ENCODE peak calls at places on chromosome 22, in five cellular contexts. One of them, this sample, is unnamed.

GRCh38 chr22:41603873-41604332 is 14.3 kb upstream of the PMM1 start:
- DNase-seq in neural progenitor cell: no peak
- DNase-seq in GM23248: no peak
- DNase-seq in fibroblast of lung: no peak
- DNase-seq in H1: no peak
- DNase-seq in this sample: no peak

GRCh38 chr22:24310969-24311368 is 40.3 kb downstream of the SPECC1L start:
- DNase-seq in neural progenitor cell: no peak
- DNase-seq in GM23248: no peak
- DNase-seq in fibroblast of lung: no peak
- DNase-seq in H1: no peak
- DNase-seq in this sample: no peak

GRCh38 chr22:48477031-48477721 is 1350.5 kb downstream of the BRD1 start:
- DNase-seq in neural progenitor cell: no peak
- DNase-seq in GM23248: no peak
- DNase-seq in fibroblast of lung: no peak
- DNase-seq in H1: no peak
- DNase-seq in this sample: no peak

GRCh38 chr22:32951807-32952153 is 106.4 kb downstream of the SYN3 start:
- DNase-seq in neural progenitor cell: no peak
- DNase-seq in GM23248: no peak
- DNase-seq in fibroblast of lung: no peak
- DNase-seq in H1: no peak
- DNase-seq in this sample: no peak

GRCh38 chr22:48254311-48254873 is 1491.9 kb downstream of the TBC1D22A start:
- DNase-seq in neural progenitor cell: no peak
- DNase-seq in GM23248: no peak
- DNase-seq in fibroblast of lung: no peak
- DNase-seq in H1: no peak
- DNase-seq in this sample: no peak

GRCh38 chr22:31739795-31740201 is 10.1 kb downstream of the PRR14L start:
- DNase-seq in neural progenitor cell: no peak
- DNase-seq in GM23248: no peak
- DNase-seq in fibroblast of lung: no peak
- DNase-seq in H1: no peak
- DNase-seq in this sample: no peak

GRCh38 chr22:41401781-41402648 is 20.3 kb downstream of the TEF start:
- DNase-seq in neural progenitor cell: peak
- DNase-seq in GM23248: peak
- DNase-seq in fibroblast of lung: peak
- DNase-seq in H1: no peak
- DNase-seq in this sample: peak

GRCh38 chr22:47307326-47307725 is 544.9 kb downstream of the TBC1D22A start:
- DNase-seq in neural progenitor cell: no peak
- DNase-seq in GM23248: peak
- DNase-seq in fibroblast of lung: peak
- DNase-seq in H1: no peak
- DNase-seq in this sample: no peak

GRCh38 chr22:39515266-39516050 is 4.9 kb upstream of the ATF4 start:
- DNase-seq in neural progenitor cell: no peak
- DNase-seq in GM23248: no peak
- DNase-seq in fibroblast of lung: no peak
- DNase-seq in H1: no peak
- DNase-seq in this sample: no peak

GRCh38 chr22:31905356-31905755 is 39.0 kb upstream of the YWHAH start:
- DNase-seq in neural progenitor cell: no peak
- DNase-seq in GM23248: no peak
- DNase-seq in fibroblast of lung: no peak
- DNase-seq in H1: no peak
- DNase-seq in this sample: no peak

GRCh38 chr22:31139066-31139465 is 1.2 kb downstream of the PLA2G3 start:
- DNase-seq in neural progenitor cell: no peak
- DNase-seq in GM23248: no peak
- DNase-seq in fibroblast of lung: no peak
- DNase-seq in H1: no peak
- DNase-seq in this sample: no peak

GRCh38 chr22:49406047-49406650 is 421.5 kb downstream of the BRD1 start:
- DNase-seq in neural progenitor cell: no peak
- DNase-seq in GM23248: no peak
- DNase-seq in fibroblast of lung: no peak
- DNase-seq in H1: no peak
- DNase-seq in this sample: no peak

GRCh38 chr22:29744902-29745301 is 21.9 kb downstream of the ZMAT5 start:
- DNase-seq in neural progenitor cell: no peak
- DNase-seq in GM23248: peak
- DNase-seq in fibroblast of lung: peak
- DNase-seq in H1: no peak
- DNase-seq in this sample: peak

GRCh38 chr22:38843716-38844660 is at the start of gene NPTXR:
- DNase-seq in neural progenitor cell: peak
- DNase-seq in GM23248: peak
- DNase-seq in fibroblast of lung: peak
- DNase-seq in H1: peak
- DNase-seq in this sample: peak

GRCh38 chr22:17917490-17917983 is 106.8 kb downstream of the MICAL3 start:
- DNase-seq in neural progenitor cell: no peak
- DNase-seq in GM23248: no peak
- DNase-seq in fibroblast of lung: no peak
- DNase-seq in H1: no peak
- DNase-seq in this sample: peak

GRCh38 chr22:47628477-47629272 is 866.2 kb downstream of the TBC1D22A start:
- DNase-seq in neural progenitor cell: no peak
- DNase-seq in GM23248: no peak
- DNase-seq in fibroblast of lung: no peak
- DNase-seq in H1: no peak
- DNase-seq in this sample: no peak

GRCh38 chr22:32649515-32650200 is 151.8 kb upstream of the TIMP3 start:
- DNase-seq in neural progenitor cell: no peak
- DNase-seq in GM23248: peak
- DNase-seq in fibroblast of lung: peak
- DNase-seq in H1: no peak
- DNase-seq in this sample: peak

GRCh38 chr22:17842386-17842785 is 68.1 kb upstream of the BID start:
- DNase-seq in neural progenitor cell: no peak
- DNase-seq in GM23248: no peak
- DNase-seq in fibroblast of lung: no peak
- DNase-seq in H1: no peak
- DNase-seq in this sample: no peak

GRCh38 chr22:49095366-49095765 is 732.3 kb downstream of the BRD1 start:
- DNase-seq in neural progenitor cell: no peak
- DNase-seq in GM23248: no peak
- DNase-seq in fibroblast of lung: no peak
- DNase-seq in H1: no peak
- DNase-seq in this sample: no peak

GRCh38 chr22:27477171-27477570 is 324.4 kb downstream of the MN1 start:
- DNase-seq in neural progenitor cell: no peak
- DNase-seq in GM23248: no peak
- DNase-seq in fibroblast of lung: no peak
- DNase-seq in H1: no peak
- DNase-seq in this sample: no peak
- TF ChIP-seq EZH2 in neural progenitor cell: no peak
- TF ChIP-seq EZH2 in GM23248: no peak
- TF ChIP-seq EZH2 in fibroblast of lung: no peak
- TF ChIP-seq EZH2 in H1: no peak
- TF ChIP-seq EZH2 in this sample: no peak

GRCh38 chr22:20964799-20965103 is 2.3 kb upstream of the AIFM3 start:
- DNase-seq in neural progenitor cell: no peak
- DNase-seq in GM23248: no peak
- DNase-seq in fibroblast of lung: no peak
- DNase-seq in H1: no peak
- DNase-seq in this sample: no peak
- TF ChIP-seq EZH2 in neural progenitor cell: no peak
- TF ChIP-seq EZH2 in GM23248: peak
- TF ChIP-seq EZH2 in fibroblast of lung: no peak
- TF ChIP-seq EZH2 in H1: no peak
- TF ChIP-seq EZH2 in this sample: peak

GRCh38 chr22:37804886-37805857 is 2.6 kb upstream of the GCAT start:
- DNase-seq in neural progenitor cell: peak
- DNase-seq in GM23248: peak
- DNase-seq in fibroblast of lung: peak
- DNase-seq in H1: peak
- DNase-seq in this sample: peak
- TF ChIP-seq EZH2 in neural progenitor cell: peak
- TF ChIP-seq EZH2 in GM23248: no peak
- TF ChIP-seq EZH2 in fibroblast of lung: no peak
- TF ChIP-seq EZH2 in H1: no peak
- TF ChIP-seq EZH2 in this sample: no peak

GRCh38 chr22:45286854-45287551 is 2.3 kb downstream of the UPK3A start:
- DNase-seq in neural progenitor cell: no peak
- DNase-seq in GM23248: no peak
- DNase-seq in fibroblast of lung: no peak
- DNase-seq in H1: no peak
- DNase-seq in this sample: no peak

GRCh38 chr22:45285431-45286058 is 796 bp downstream of the UPK3A start:
- DNase-seq in neural progenitor cell: peak
- DNase-seq in GM23248: no peak
- DNase-seq in fibroblast of lung: no peak
- DNase-seq in H1: peak
- DNase-seq in this sample: peak

GRCh38 chr22:45280995-45281394 is 3.8 kb upstream of the UPK3A start:
- DNase-seq in neural progenitor cell: no peak
- DNase-seq in GM23248: no peak
- DNase-seq in fibroblast of lung: no peak
- DNase-seq in H1: no peak
- DNase-seq in this sample: no peak

GRCh38 chr22:45280583-45280972 is 4.2 kb upstream of the UPK3A start:
- DNase-seq in neural progenitor cell: no peak
- DNase-seq in GM23248: no peak
- DNase-seq in fibroblast of lung: no peak
- DNase-seq in H1: no peak
- DNase-seq in this sample: no peak

DNA sequence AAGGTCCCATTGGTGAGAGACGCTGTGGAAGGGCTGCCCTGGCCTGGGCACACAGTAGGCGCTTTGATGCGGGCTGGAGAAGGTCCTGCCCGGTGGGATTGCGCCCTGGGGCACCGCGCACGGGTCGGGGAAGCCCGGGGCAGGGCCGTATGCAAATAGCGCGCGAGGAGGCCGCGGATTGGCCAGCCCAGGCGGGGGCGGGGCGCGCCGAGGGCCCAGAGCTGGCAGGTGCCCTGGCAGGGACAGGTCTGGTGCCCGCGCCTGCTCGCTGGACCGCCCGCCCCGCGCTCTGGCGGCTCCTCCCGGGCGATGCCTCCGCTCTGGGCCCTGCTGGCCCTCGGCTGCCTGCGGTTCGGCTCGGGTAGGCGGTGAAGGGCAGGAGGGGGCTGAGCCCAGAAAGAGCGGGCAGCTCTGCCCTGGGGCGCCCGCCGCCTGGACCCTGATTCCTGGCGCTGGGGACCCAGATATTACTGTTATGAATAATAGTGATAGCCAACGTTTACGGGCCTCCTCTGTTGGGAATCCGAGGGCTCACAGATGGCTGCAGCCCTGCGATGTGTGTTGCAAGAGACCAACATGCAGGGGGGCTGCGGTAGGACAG is at the start of gene UPK3A:
- DNase-seq in neural progenitor cell: peak
- DNase-seq in GM23248: peak
- DNase-seq in fibroblast of lung: no peak
- DNase-seq in H1: peak
- DNase-seq in this sample: peak
- TF ChIP-seq EZH2 in neural progenitor cell: peak
- TF ChIP-seq EZH2 in GM23248: no peak
- TF ChIP-seq EZH2 in fibroblast of lung: no peak
- TF ChIP-seq EZH2 in H1: no peak
- TF ChIP-seq EZH2 in this sample: no peak

GRCh38 chr22:20955548-20955947 is 11.5 kb upstream of the AIFM3 start:
- DNase-seq in neural progenitor cell: no peak
- DNase-seq in GM23248: no peak
- DNase-seq in fibroblast of lung: no peak
- DNase-seq in H1: no peak
- DNase-seq in this sample: no peak

GRCh38 chr22:20956258-20957117 is 10.6 kb upstream of the AIFM3 start:
- DNase-seq in neural progenitor cell: peak
- DNase-seq in GM23248: peak
- DNase-seq in fibroblast of lung: peak
- DNase-seq in H1: peak
- DNase-seq in this sample: peak

GRCh38 chr22:20957691-20958440 is 9.2 kb upstream of the AIFM3 start:
- DNase-seq in neural progenitor cell: peak
- DNase-seq in GM23248: peak
- DNase-seq in fibroblast of lung: peak
- DNase-seq in H1: peak
- DNase-seq in this sample: peak

GRCh38 chr22:20959578-20960461 is 7.2 kb upstream of the AIFM3 start:
- DNase-seq in neural progenitor cell: no peak
- DNase-seq in GM23248: no peak
- DNase-seq in fibroblast of lung: no peak
- DNase-seq in H1: no peak
- DNase-seq in this sample: no peak

DNA sequence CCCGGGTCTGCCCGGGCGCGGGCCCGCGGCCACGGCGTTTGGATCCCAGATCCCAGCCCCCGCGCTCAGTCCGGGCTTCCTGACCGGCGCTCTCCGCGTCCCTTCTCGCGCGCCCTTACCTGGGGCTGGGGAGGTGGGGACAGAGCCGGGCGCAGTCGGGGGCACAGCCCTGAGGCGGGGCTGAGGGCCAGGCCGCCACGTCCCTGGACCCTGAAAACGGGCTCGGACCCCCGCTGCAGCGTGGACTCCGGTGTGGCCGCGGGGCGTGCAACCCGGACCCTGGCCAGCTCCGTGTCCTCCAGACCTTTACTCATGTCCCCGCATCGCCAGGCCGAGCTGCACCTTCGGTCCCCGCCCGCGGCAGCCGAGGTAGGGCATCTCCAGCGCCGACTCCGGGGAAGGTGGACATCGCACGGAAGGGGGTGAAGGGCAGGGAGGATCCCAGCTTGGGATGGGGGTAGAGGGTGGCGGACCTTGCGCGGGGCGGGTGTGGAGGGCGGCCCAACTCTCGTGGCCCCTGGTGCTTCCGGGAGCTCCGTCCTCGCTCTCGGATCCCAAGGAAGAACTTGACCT is 9.9 kb upstream of the AIFM3 start:
- DNase-seq in neural progenitor cell: peak
- DNase-seq in GM23248: peak
- DNase-seq in fibroblast of lung: no peak
- DNase-seq in H1: peak
- DNase-seq in this sample: peak
- TF ChIP-seq EZH2 in neural progenitor cell: no peak
- TF ChIP-seq EZH2 in GM23248: no peak
- TF ChIP-seq EZH2 in fibroblast of lung: no peak
- TF ChIP-seq EZH2 in H1: no peak
- TF ChIP-seq EZH2 in this sample: peak

DNA sequence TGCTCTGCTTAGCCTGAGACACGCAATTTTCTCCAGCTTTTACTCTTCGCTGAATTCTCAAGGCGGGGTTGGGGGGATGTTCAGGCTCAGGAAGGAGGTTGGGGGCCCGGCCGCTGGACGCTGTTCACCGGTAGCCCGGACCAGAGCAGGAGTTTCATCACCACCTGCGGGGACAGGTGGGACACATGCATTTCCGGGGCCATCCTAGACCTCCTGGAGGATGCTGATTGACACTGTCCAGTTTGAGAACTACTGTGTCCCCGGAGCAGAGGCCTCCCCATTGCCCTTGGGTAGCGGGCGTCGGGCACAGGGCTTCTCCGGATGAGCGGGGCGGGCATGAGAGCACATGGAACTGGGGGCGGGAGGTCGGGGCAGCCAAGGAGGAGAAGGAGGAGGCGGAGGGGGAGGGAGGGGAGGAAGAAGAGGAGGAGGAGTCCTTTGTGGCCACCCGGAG is 144.0 kb upstream of the GRK3 start:
- DNase-seq in neural progenitor cell: no peak
- DNase-seq in GM23248: no peak
- DNase-seq in fibroblast of lung: no peak
- DNase-seq in H1: no peak
- DNase-seq in this sample: no peak
- TF ChIP-seq EZH2 in neural progenitor cell: no peak
- TF ChIP-seq EZH2 in GM23248: peak
- TF ChIP-seq EZH2 in fibroblast of lung: no peak
- TF ChIP-seq EZH2 in H1: no peak
- TF ChIP-seq EZH2 in this sample: no peak

GRCh38 chr22:37819100-37819433 is 4.1 kb upstream of the GALR3 start:
- DNase-seq in neural progenitor cell: no peak
- DNase-seq in GM23248: no peak
- DNase-seq in fibroblast of lung: no peak
- DNase-seq in H1: no peak
- DNase-seq in this sample: no peak
- TF ChIP-seq EZH2 in neural progenitor cell: no peak
- TF ChIP-seq EZH2 in GM23248: no peak
- TF ChIP-seq EZH2 in fibroblast of lung: no peak
- TF ChIP-seq EZH2 in H1: no peak
- TF ChIP-seq EZH2 in this sample: no peak

This sample was measured in hepatocyte.